ENCODE peak calls at places on chromosome 18, in four cellular contexts. One of them, this sample, is unnamed.

GRCh38 chr18:61736168-61736567 is 156.6 kb downstream of the RNF152 start:
- DNase-seq in GM12878: no peak
- DNase-seq in K562: no peak
- DNase-seq in H1: no peak
- DNase-seq in this sample: no peak

GRCh38 chr18:77207540-77207939 is 42.1 kb upstream of the GALR1 start:
- DNase-seq in GM12878: no peak
- DNase-seq in H1: no peak
- DNase-seq in K562: no peak
- DNase-seq in this sample: peak; percentile 64

GRCh38 chr18:59569321-59569720 is 127.9 kb downstream of the CCBE1 start:
- DNase-seq in K562: no peak
- DNase-seq in H1: no peak
- DNase-seq in GM12878: no peak
- DNase-seq in this sample: no peak

GRCh38 chr18:32200766-32201165 is 10.9 kb downstream of the MEP1B start:
- DNase-seq in H1: no peak
- DNase-seq in GM12878: no peak
- DNase-seq in K562: no peak
- DNase-seq in this sample: peak; percentile 42

GRCh38 chr18:10900435-10900834 is 248.9 kb downstream of the PIEZO2 start:
- DNase-seq in K562: no peak
- DNase-seq in H1: no peak
- DNase-seq in GM12878: no peak
- DNase-seq in this sample: no peak

GRCh38 chr18:8468911-8469310 is 140.3 kb upstream of the RAB12 start:
- DNase-seq in K562: no peak
- DNase-seq in GM12878: no peak
- DNase-seq in H1: no peak
- DNase-seq in this sample: no peak

GRCh38 chr18:52343731-52344340 is 3.8 kb downstream of the DCC start:
- DNase-seq in GM12878: no peak
- DNase-seq in H1: no peak
- DNase-seq in K562: no peak
- DNase-seq in this sample: peak; percentile 65

GRCh38 chr18:57353137-57353939 is 981 bp downstream of the ST8SIA3 start:
- DNase-seq in GM12878: no peak
- DNase-seq in H1: no peak
- DNase-seq in K562: no peak
- DNase-seq in this sample: peak; percentile 88

GRCh38 chr18:23143059-23143831 is 8.0 kb downstream of the CABLES1 start:
- DNase-seq in K562: no peak
- DNase-seq in GM12878: no peak
- DNase-seq in H1: no peak
- DNase-seq in this sample: no peak

GRCh38 chr18:53603281-53603680 is 621.2 kb downstream of the MBD2 start:
- DNase-seq in H1: no peak
- DNase-seq in K562: no peak
- DNase-seq in GM12878: no peak
- DNase-seq in this sample: no peak

GRCh38 chr18:60775978-60776377 is 403.4 kb upstream of the MC4R start:
- DNase-seq in K562: no peak
- DNase-seq in GM12878: no peak
- DNase-seq in H1: no peak
- DNase-seq in this sample: no peak

GRCh38 chr18:67385455-67385854 is 131.1 kb downstream of the DSEL start:
- DNase-seq in K562: no peak
- DNase-seq in H1: no peak
- DNase-seq in GM12878: no peak
- DNase-seq in this sample: no peak

GRCh38 chr18:56451188-56451587 is 187.2 kb downstream of the TXNL1 start:
- DNase-seq in GM12878: no peak
- DNase-seq in H1: no peak
- DNase-seq in K562: no peak
- DNase-seq in this sample: no peak

GRCh38 chr18:61851940-61852451 is 40.8 kb downstream of the RNF152 start:
- DNase-seq in GM12878: no peak
- DNase-seq in H1: no peak
- DNase-seq in K562: no peak
- DNase-seq in this sample: peak; percentile 36

GRCh38 chr18:58559427-58560186 is 69.3 kb downstream of the ALPK2 start:
- DNase-seq in H1: no peak
- DNase-seq in GM12878: no peak
- DNase-seq in K562: no peak
- DNase-seq in this sample: no peak

GRCh38 chr18:42048150-42048549 is 93.1 kb downstream of the PIK3C3 start:
- DNase-seq in H1: no peak
- DNase-seq in GM12878: no peak
- DNase-seq in K562: no peak
- DNase-seq in this sample: no peak

GRCh38 chr18:72232611-72233010 is 311.5 kb downstream of the CBLN2 start:
- DNase-seq in K562: no peak
- DNase-seq in GM12878: no peak
- DNase-seq in H1: no peak
- DNase-seq in this sample: no peak

GRCh38 chr18:34467059-34467458 is 242.3 kb upstream of the NOL4 start:
- DNase-seq in K562: no peak
- DNase-seq in GM12878: peak; percentile 4
- DNase-seq in H1: no peak
- DNase-seq in this sample: no peak

GRCh38 chr18:72799106-72799505 is 68.7 kb downstream of the NETO1 start:
- DNase-seq in K562: no peak
- DNase-seq in GM12878: no peak
- DNase-seq in H1: no peak
- DNase-seq in this sample: no peak

GRCh38 chr18:76977108-76977621 is 154.8 kb downstream of the ZNF236 start:
- DNase-seq in H1: no peak
- DNase-seq in GM12878: no peak
- DNase-seq in K562: no peak
- DNase-seq in this sample: no peak

GRCh38 chr18:44943201-44943881 is 262.7 kb downstream of the SETBP1 start:
- DNase-seq in K562: no peak
- DNase-seq in GM12878: no peak
- DNase-seq in H1: peak; percentile 39
- DNase-seq in this sample: no peak

GRCh38 chr18:23380001-23380550 is 73.0 kb upstream of the RIOK3 start:
- DNase-seq in K562: no peak
- DNase-seq in GM12878: no peak
- DNase-seq in H1: no peak
- DNase-seq in this sample: no peak

GRCh38 chr18:5388896-5389295 is 93.4 kb upstream of the ZBTB14 start:
- DNase-seq in H1: no peak
- DNase-seq in GM12878: no peak
- DNase-seq in K562: no peak
- DNase-seq in this sample: no peak

GRCh38 chr18:9757851-9758587 is 49.9 kb downstream of the RAB31 start:
- DNase-seq in GM12878: no peak
- DNase-seq in H1: no peak
- DNase-seq in K562: peak; percentile 36
- DNase-seq in this sample: no peak

GRCh38 chr18:69795785-69796184 is 151.9 kb downstream of the CD226 start:
- DNase-seq in H1: no peak
- DNase-seq in K562: no peak
- DNase-seq in GM12878: no peak
- DNase-seq in this sample: peak; percentile 1

GRCh38 chr18:37409870-37410269 is 155.7 kb downstream of the CELF4 start:
- DNase-seq in K562: no peak
- DNase-seq in GM12878: no peak
- DNase-seq in H1: no peak
- DNase-seq in this sample: no peak

GRCh38 chr18:7329036-7329435 is 98.1 kb downstream of the LRRC30 start:
- DNase-seq in H1: no peak
- DNase-seq in K562: no peak
- DNase-seq in GM12878: no peak
- DNase-seq in this sample: no peak

GRCh38 chr18:34867520-34867919 is 157.4 kb downstream of the DTNA start:
- DNase-seq in H1: peak; percentile 46
- DNase-seq in K562: no peak
- DNase-seq in GM12878: no peak
- DNase-seq in this sample: peak; percentile 57

GRCh38 chr18:13872932-13873331 is 42.4 kb downstream of the MC2R start:
- DNase-seq in GM12878: no peak
- DNase-seq in H1: no peak
- DNase-seq in K562: no peak
- DNase-seq in this sample: no peak

GRCh38 chr18:77262655-77263470 is 13.2 kb downstream of the GALR1 start:
- DNase-seq in K562: no peak
- DNase-seq in H1: no peak
- DNase-seq in GM12878: no peak
- DNase-seq in this sample: no peak

GRCh38 chr18:24560511-24560981 is 100.1 kb downstream of the HRH4 start:
- DNase-seq in K562: no peak
- DNase-seq in GM12878: no peak
- DNase-seq in H1: peak; percentile 46
- DNase-seq in this sample: no peak

GRCh38 chr18:8982416-8983183 is 119.9 kb upstream of the NDUFV2 start:
- DNase-seq in K562: peak; percentile 59
- DNase-seq in GM12878: no peak
- DNase-seq in H1: no peak
- DNase-seq in this sample: peak; percentile 61

GRCh38 chr18:23934863-23935262 is 79.7 kb upstream of the TTC39C start:
- DNase-seq in H1: no peak
- DNase-seq in GM12878: no peak
- DNase-seq in K562: no peak
- DNase-seq in this sample: no peak

GRCh38 chr18:498901-499300 is 1.6 kb downstream of the COLEC12 start:
- DNase-seq in H1: no peak
- DNase-seq in K562: no peak
- DNase-seq in GM12878: no peak
- DNase-seq in this sample: no peak

GRCh38 chr18:23958036-23958435 is 56.5 kb upstream of the TTC39C start:
- DNase-seq in K562: no peak
- DNase-seq in GM12878: no peak
- DNase-seq in H1: no peak
- DNase-seq in this sample: no peak

GRCh38 chr18:23460285-23461273 is 7.5 kb downstream of the RIOK3 start:
- DNase-seq in GM12878: no peak
- DNase-seq in K562: no peak
- DNase-seq in H1: no peak
- DNase-seq in this sample: no peak

GRCh38 chr18:57754577-57755330 is 48.4 kb downstream of the ATP8B1 start:
- DNase-seq in H1: no peak
- DNase-seq in GM12878: peak; percentile 38
- DNase-seq in K562: no peak
- DNase-seq in this sample: no peak

DNA sequence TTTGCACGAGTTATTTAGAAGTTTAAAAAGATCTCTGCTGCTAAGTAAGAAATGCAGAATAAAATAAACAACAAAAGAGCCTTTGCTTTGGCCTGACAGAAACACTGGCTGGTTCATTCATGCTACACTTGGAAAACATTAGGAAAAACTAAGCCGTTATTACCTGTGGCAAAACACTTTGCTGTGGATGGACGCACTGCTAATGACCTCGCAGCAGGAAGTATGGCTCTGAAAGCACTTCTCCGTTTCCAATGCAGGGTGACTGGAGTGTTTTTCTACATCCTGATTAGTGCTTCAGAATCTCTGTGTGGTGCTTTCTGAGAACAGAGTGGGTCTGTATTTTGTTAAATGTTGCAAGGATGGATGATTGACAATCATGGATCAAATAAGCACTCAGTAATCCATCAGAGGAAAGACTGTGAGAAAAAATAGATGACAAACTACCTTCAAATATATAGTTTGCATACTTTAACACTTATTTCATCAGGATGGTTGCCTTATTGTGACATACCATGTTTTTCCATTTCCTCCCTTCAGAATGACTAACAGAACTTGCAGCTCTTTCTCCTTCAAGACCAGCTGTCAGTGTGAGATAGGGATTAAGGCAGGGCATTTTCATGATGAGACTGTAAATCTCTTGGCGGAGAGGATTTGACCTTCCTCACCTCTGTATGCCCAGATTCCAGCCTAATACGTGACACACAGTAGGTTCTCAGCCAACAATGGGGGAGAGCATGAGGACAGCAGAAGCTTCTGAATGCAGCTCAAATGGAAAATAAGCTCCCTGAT is 38.0 kb downstream of the LINC00305 start:
- DNase-seq in K562: no peak
- DNase-seq in GM12878: no peak
- DNase-seq in H1: no peak
- DNase-seq in this sample: no peak
- TF ChIP-seq NRF1 in K562: no peak
- TF ChIP-seq NRF1 in GM12878: no peak
- TF ChIP-seq NRF1 in H1: no peak
- TF ChIP-seq NRF1 in this sample: no peak

GRCh38 chr18:74496508-74497307 is 545 bp downstream of the CNDP2 start:
- DNase-seq in GM12878: no peak
- DNase-seq in H1: no peak
- DNase-seq in K562: peak; percentile 57
- DNase-seq in this sample: peak; percentile 79
- TF ChIP-seq NRF1 in GM12878: no peak
- TF ChIP-seq NRF1 in H1: no peak
- TF ChIP-seq NRF1 in K562: peak; percentile 78
- TF ChIP-seq NRF1 in this sample: no peak

GRCh38 chr18:78561757-78562445 is 417.7 kb upstream of the SALL3 start:
- DNase-seq in H1: no peak
- DNase-seq in K562: no peak
- DNase-seq in GM12878: no peak
- DNase-seq in this sample: no peak
- TF ChIP-seq NRF1 in H1: no peak
- TF ChIP-seq NRF1 in K562: no peak
- TF ChIP-seq NRF1 in GM12878: no peak
- TF ChIP-seq NRF1 in this sample: no peak

GRCh38 chr18:2979871-2980606 is 32.9 kb downstream of the LPIN2 start:
- DNase-seq in H1: no peak
- DNase-seq in GM12878: no peak
- DNase-seq in K562: no peak
- DNase-seq in this sample: no peak

GRCh38 chr18:2980607-2980923 is 32.4 kb downstream of the LPIN2 start:
- DNase-seq in GM12878: no peak
- DNase-seq in H1: no peak
- DNase-seq in K562: no peak
- DNase-seq in this sample: no peak

GRCh38 chr18:2978626-2979025 is 34.3 kb downstream of the LPIN2 start:
- DNase-seq in GM12878: no peak
- DNase-seq in H1: no peak
- DNase-seq in K562: no peak
- DNase-seq in this sample: no peak

GRCh38 chr18:2978208-2978607 is 34.7 kb downstream of the LPIN2 start:
- DNase-seq in H1: no peak
- DNase-seq in GM12878: no peak
- DNase-seq in K562: no peak
- DNase-seq in this sample: no peak

DNA sequence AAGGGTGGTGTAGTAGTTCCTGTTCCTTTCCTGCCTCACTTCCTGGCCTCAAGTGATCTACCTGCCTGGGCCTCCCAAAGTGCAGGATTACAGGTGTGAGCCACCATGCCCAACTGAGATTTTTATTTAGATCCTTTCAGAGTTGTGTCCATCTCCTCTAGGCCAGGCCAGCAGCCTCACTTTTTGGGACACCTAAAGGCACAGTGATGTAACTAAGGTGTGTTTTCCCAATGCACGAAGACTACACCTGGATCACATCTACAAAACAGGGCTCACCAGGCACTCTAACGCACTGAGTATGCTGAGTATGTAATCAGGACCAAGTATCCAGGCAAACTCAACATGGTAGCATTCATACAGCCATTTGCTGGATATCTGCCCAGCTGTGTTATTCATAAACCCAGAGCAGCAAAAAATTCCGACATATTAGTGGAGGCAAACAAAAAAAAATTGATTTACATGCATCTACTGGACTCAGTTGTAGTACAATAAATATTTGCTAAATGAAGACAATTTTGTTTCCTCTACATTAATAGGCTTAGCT is 33.8 kb downstream of the LPIN2 start:
- DNase-seq in H1: no peak
- DNase-seq in K562: no peak
- DNase-seq in GM12878: no peak
- DNase-seq in this sample: no peak
- TF ChIP-seq NRF1 in H1: no peak
- TF ChIP-seq NRF1 in K562: no peak
- TF ChIP-seq NRF1 in GM12878: no peak
- TF ChIP-seq NRF1 in this sample: no peak